ENCODE peak calls at places on chromosomes 13 and 19, in four cellular contexts. V is RWPE1, K is psoas muscle, Y is nephron progenitor cell. A is an unnamed sample.

GRCh38 chr19:46863818-46864629 is 3.2 kb downstream of the ARHGAP35 start:
- DNase-seq in Y (peak; percentile 36), K (no peak), V (peak; percentile 82), A (no peak)

GRCh38 chr13:40464349-40464748 is 202.1 kb downstream of the FOXO1 start:
- DNase-seq in Y (no peak), K (no peak), V (no peak), A (no peak)

GRCh38 chr13:95834134-95834765 is 157.3 kb downstream of the DNAJC3 start:
- DNase-seq in Y (peak; percentile 67), V (peak; percentile 70), K (peak; percentile 39), A (peak; percentile 75)

GRCh38 chr19:7197760-7198696 is 96.2 kb downstream of the INSR start:
- DNase-seq in Y (peak; percentile 87), V (peak; percentile 94), K (peak; percentile 94), A (peak; percentile 94)

GRCh38 chr13:32019612-32020233 is 11.9 kb upstream of the FRY start:
- DNase-seq in Y (peak; percentile 50), V (peak; percentile 21), K (no peak), A (peak; percentile 47)

GRCh38 chr19:13981988-13982501 is 24.1 kb downstream of the RFX1 start:
- DNase-seq in V (no peak), K (no peak), Y (no peak), A (no peak)

GRCh38 chr19:7831452-7831851 is 1.4 kb downstream of the EVI5L start:
- DNase-seq in Y (peak; percentile 57), K (no peak), V (peak; percentile 48), A (peak; percentile 55)

GRCh38 chr19:4851551-4852290 is 15.7 kb downstream of the PLIN3 start:
- DNase-seq in K (peak; percentile 79), Y (peak; percentile 82), V (peak; percentile 44), A (peak; percentile 89)

GRCh38 chr13:95246292-95247082 is 54.8 kb downstream of the ABCC4 start:
- DNase-seq in V (peak; percentile 22), K (no peak), Y (no peak), A (no peak)

GRCh38 chr19:46606019-46606418 is 4.9 kb downstream of the CALM3 start:
- DNase-seq in Y (no peak), K (no peak), V (no peak), A (no peak)

GRCh38 chr13:97328222-97328790 is 105.7 kb upstream of the RAP2A start:
- DNase-seq in V (no peak), Y (peak; percentile 35), K (no peak), A (peak; percentile 40)

GRCh38 chr19:18423258-18424020 is 4.2 kb downstream of the SSBP4 start:
- DNase-seq in K (no peak), V (no peak), Y (no peak), A (no peak)

GRCh38 chr19:22882797-22883196 is 50.7 kb downstream of the ZNF723 start:
- DNase-seq in K (no peak), Y (no peak), V (no peak), A (no peak)

GRCh38 chr13:110989331-110989730 is 74.5 kb upstream of the ANKRD10 start:
- DNase-seq in K (no peak), V (no peak), Y (no peak), A (no peak)

GRCh38 chr13:110444226-110444653 is 117.3 kb downstream of the RAB20 start:
- DNase-seq in K (no peak), V (no peak), Y (no peak), A (no peak)

GRCh38 chr13:30791354-30791921 is 56.1 kb downstream of the ALOX5AP start:
- DNase-seq in V (no peak), Y (no peak), K (no peak), A (peak; percentile 34)

GRCh38 chr13:32752997-32753606 is 166.8 kb downstream of the PDS5B start:
- DNase-seq in V (no peak), Y (no peak), K (no peak), A (no peak)

GRCh38 chr13:34294483-34295129 is 476.7 kb downstream of the RFC3 start:
- DNase-seq in Y (no peak), K (no peak), V (no peak), A (peak; percentile 25)

GRCh38 chr19:28397311-28397710 is 815.6 kb downstream of the UQCRFS1 start:
- DNase-seq in Y (no peak), V (no peak), K (no peak), A (no peak)

GRCh38 chr19:925912-926594 is at the start of gene ARID3A:
- DNase-seq in K (no peak), Y (peak; percentile 64), V (peak; percentile 76), A (peak; percentile 75)

GRCh38 chr19:41009700-41010235 is 18.7 kb downstream of the CYP2B6 start:
- DNase-seq in Y (no peak), K (no peak), V (no peak), A (no peak)

GRCh38 chr13:43014162-43014561 is 9.2 kb upstream of the DNAJC15 start:
- DNase-seq in Y (no peak), V (no peak), K (no peak), A (no peak)

GRCh38 chr13:105311094-105311493 is 1224.4 kb downstream of the EFNB2 start:
- DNase-seq in V (no peak), K (no peak), Y (no peak), A (no peak)

GRCh38 chr13:88000239-88000638 is 329.1 kb downstream of the SLITRK5 start:
- DNase-seq in Y (no peak), K (no peak), V (no peak), A (no peak)

GRCh38 chr19:7326105-7326877 is 22.4 kb upstream of the ARHGEF18 start:
- DNase-seq in K (no peak), V (no peak), Y (peak; percentile 16), A (no peak)

GRCh38 chr13:106683179-106683578 is 115.2 kb upstream of the ARGLU1 start:
- DNase-seq in K (no peak), V (no peak), Y (no peak), A (no peak)

GRCh38 chr13:114088863-114089262 is 43.6 kb downstream of the RASA3 start:
- DNase-seq in V (no peak), K (no peak), Y (no peak), A (no peak)

GRCh38 chr13:34420975-34421719 is 520.9 kb upstream of the NBEA start:
- DNase-seq in K (no peak), Y (no peak), V (no peak), A (no peak)

GRCh38 chr19:1725100-1726064 is 27.9 kb upstream of the ONECUT3 start:
- DNase-seq in Y (peak; percentile 88), V (peak; percentile 91), K (peak; percentile 50), A (peak; percentile 90)

GRCh38 chr19:46913198-46913851 is 52.5 kb downstream of the ARHGAP35 start:
- DNase-seq in V (no peak), Y (no peak), K (no peak), A (no peak)

GRCh38 chr13:98345103-98345899 is 168.2 kb upstream of the RNF113B start:
- DNase-seq in Y (no peak), K (no peak), V (no peak), A (no peak)

GRCh38 chr19:42113641-42114348 is 18.5 kb downstream of the POU2F2 start:
- DNase-seq in Y (peak; percentile 60), K (peak; percentile 61), V (peak; percentile 93), A (peak; percentile 88)

GRCh38 chr19:17737690-17738153 is 13.6 kb upstream of the FCHO1 start:
- DNase-seq in K (no peak), V (no peak), Y (no peak), A (no peak)

GRCh38 chr19:5921777-5922176 is 7.7 kb downstream of the CAPS start:
- DNase-seq in Y (no peak), K (no peak), V (no peak), A (no peak)

DNA sequence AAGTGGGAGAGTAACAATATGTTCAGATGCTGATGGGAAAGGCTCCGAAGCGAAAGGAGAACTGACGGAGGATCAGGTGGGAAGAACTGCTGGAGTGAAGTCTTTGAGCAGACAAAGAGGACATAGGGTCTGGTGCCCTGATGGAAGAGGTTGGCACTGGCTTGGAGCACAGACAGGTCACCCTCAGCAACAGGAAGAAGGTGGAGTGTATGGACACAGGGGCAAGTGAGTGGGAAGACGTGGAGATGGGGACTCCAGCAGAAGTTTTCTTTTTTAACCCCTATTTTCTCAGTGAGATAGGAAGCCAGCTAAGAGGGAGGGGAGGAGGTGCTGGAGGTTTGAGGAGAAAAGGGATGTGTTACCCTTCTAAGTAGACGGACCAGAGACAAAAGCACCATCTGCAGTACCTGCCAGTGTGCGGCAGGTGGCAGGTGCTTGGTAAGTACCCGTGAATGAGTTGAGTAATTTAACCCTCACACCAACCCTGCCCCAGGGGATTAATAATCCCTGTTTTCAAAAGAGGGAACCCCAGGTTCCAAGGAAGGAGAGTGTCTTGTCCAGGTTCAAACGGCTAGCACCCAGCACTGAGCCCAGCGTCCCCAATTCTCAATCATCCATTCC is 11.2 kb downstream of the HAS1 start:
- DNase-seq in Y (no peak), V (peak; percentile 75), K (no peak), A (no peak)
- TF ChIP-seq CTCF in Y (no peak), V (peak; percentile 73), K (no peak), A (peak; percentile 44)

GRCh38 chr13:102484329-102484728 is 82.5 kb upstream of the FGF14 start:
- DNase-seq in Y (no peak), V (peak; percentile 13), K (no peak), A (no peak)
- TF ChIP-seq CTCF in Y (peak; percentile 21), V (no peak), K (no peak), A (peak; percentile 18)

GRCh38 chr13:60163525-60164471 is at the start of gene DIAPH3:
- DNase-seq in V (peak; percentile 97), K (peak; percentile 96), Y (peak; percentile 97), A (peak; percentile 97)
- TF ChIP-seq CTCF in V (no peak), K (no peak), Y (no peak), A (no peak)

DNA sequence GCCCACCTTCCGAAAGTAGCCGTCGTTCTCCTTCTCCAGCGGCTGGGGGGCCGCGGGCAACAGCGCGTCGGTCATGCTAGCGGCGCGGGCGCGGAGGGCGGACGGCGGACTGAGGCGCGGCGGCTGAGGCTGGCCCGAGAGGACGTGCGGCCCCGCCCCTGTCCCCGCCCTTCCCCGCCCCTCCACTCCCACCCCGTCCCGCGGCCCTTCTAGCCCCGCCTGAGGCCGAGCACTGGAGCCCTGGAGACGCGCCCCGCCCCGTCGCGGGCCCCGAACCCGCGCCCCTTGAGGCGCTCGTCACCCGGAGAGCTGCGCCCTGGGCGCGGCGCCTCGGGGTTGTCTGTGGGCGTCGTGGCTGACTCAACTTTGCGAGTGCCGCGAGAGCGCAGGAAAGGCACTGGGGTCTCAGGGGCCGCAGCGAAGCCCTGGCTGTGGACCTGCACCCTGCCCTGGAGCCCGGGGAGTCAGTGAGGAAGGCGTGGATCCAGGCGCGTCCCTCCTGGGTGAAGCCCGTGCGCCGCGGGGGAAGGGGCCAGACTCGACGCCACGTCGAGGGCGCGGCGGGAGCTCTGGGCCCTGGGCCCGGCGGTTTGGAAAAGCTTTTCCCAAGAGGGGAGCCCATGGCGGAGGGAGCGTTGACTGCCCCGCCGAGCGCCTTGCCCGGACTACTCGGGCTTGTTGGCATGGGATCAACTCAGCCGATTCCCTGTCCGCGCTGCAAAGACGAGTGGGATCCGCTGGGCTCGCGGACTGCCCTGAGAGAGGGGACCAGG is at the start of gene RHPN2:
- DNase-seq in V (peak; percentile 74), Y (peak; percentile 80), K (peak; percentile 52), A (peak; percentile 68)
- TF ChIP-seq CTCF in V (no peak), Y (no peak), K (no peak), A (no peak)

A was measured in glutamatergic neuron.